ENCODE peak calls at places on chromosomes 7 and 10, in seven cellular contexts. Q, D, M, G, Y, L and O are unnamed samples.

GRCh38 chr10:32413513-32413912 is 32.4 kb upstream of the CCDC7 start:
- DNase-seq in Q (no peak), D (no peak), M (peak; percentile 96), G (no peak), Y (peak; percentile 82), L (peak; percentile 75), O (no peak)

GRCh38 chr7:75854233-75854632 is 24.6 kb upstream of the RHBDD2 start:
- DNase-seq in Q (no peak), D (no peak), M (peak; percentile 49), G (no peak), Y (peak; percentile 68), L (peak; percentile 66), O (no peak)

GRCh38 chr10:112352044-112352443 is 21.9 kb upstream of the ACSL5 start:
- DNase-seq in Q (no peak), D (no peak), M (no peak), G (no peak), Y (no peak), L (no peak), O (no peak)

GRCh38 chr7:26743205-26743604 is 121.2 kb downstream of the SKAP2 start:
- DNase-seq in Q (no peak), D (no peak), M (peak; percentile 13), G (no peak), Y (no peak), L (no peak), O (no peak)

GRCh38 chr10:26361946-26362345 is 76.2 kb upstream of the APBB1IP start:
- DNase-seq in Q (no peak), D (no peak), M (no peak), G (no peak), Y (no peak), L (no peak), O (no peak)

GRCh38 chr7:155865830-155866545 is 53.7 kb upstream of the SHH start:
- DNase-seq in Q (no peak), D (peak; percentile 22), M (no peak), G (peak; percentile 42), Y (no peak), L (no peak), O (no peak)

GRCh38 chr7:30162622-30163124 is 27.9 kb downstream of the MTURN start:
- DNase-seq in Q (no peak), D (no peak), M (peak; percentile 59), G (no peak), Y (no peak), L (no peak), O (no peak)

GRCh38 chr7:89223906-89224395 is 428.4 kb upstream of the TEX47 start:
- DNase-seq in Q (no peak), D (no peak), M (no peak), G (no peak), Y (no peak), L (no peak), O (no peak)

GRCh38 chr7:41110186-41110585 is 592.7 kb downstream of the INHBA start:
- DNase-seq in Q (no peak), D (no peak), M (peak; percentile 78), G (no peak), Y (peak; percentile 33), L (peak; percentile 79), O (no peak)

GRCh38 chr10:107413971-107414370 is 249.5 kb upstream of the SORCS1 start:
- DNase-seq in Q (no peak), D (no peak), M (no peak), G (no peak), Y (no peak), L (no peak), O (no peak)

GRCh38 chr7:159328096-159328495 is 183.4 kb upstream of the VIPR2 start:
- DNase-seq in Q (no peak), D (no peak), M (no peak), G (no peak), Y (no peak), L (no peak), O (no peak)

GRCh38 chr7:122217125-122217524 is 73.1 kb upstream of the AASS start:
- DNase-seq in Q (no peak), D (no peak), M (no peak), G (no peak), Y (peak; percentile 44), L (no peak), O (no peak)

GRCh38 chr10:69451209-69451783 is at the start of gene TSPAN15:
- DNase-seq in Q (peak; percentile 88), D (peak; percentile 97), M (peak; percentile 46), G (peak; percentile 91), Y (peak; percentile 86), L (peak; percentile 64), O (peak; percentile 95)

GRCh38 chr7:69630292-69630691 is 32.0 kb downstream of the AUTS2 start:
- DNase-seq in Q (no peak), D (no peak), M (peak; percentile 16), G (no peak), Y (peak; percentile 74), L (no peak), O (no peak)

GRCh38 chr10:3122486-3123205 is 49.9 kb downstream of the PITRM1 start:
- DNase-seq in Q (no peak), D (no peak), M (no peak), G (no peak), Y (no peak), L (peak; percentile 83), O (no peak)

GRCh38 chr7:19442016-19442785 is 266.6 kb downstream of the POLR1F start:
- DNase-seq in Q (peak; percentile 14), D (peak; percentile 43), M (peak; percentile 75), G (no peak), Y (peak; percentile 70), L (peak; percentile 10), O (peak; percentile 84)

GRCh38 chr7:120714945-120715344 is 143.0 kb downstream of the TSPAN12 start:
- DNase-seq in Q (no peak), D (no peak), M (no peak), G (no peak), Y (no peak), L (no peak), O (no peak)

GRCh38 chr10:104333728-104334373 is 4.4 kb downstream of the ITPRIP start:
- DNase-seq in Q (no peak), D (no peak), M (no peak), G (peak; percentile 45), Y (no peak), L (no peak), O (no peak)

GRCh38 chr7:25821225-25821624 is 330.8 kb upstream of the NFE2L3 start:
- DNase-seq in Q (no peak), D (no peak), M (no peak), G (no peak), Y (no peak), L (no peak), O (no peak)

GRCh38 chr7:28112467-28112866 is 68.1 kb downstream of the JAZF1 start:
- DNase-seq in Q (no peak), D (no peak), M (no peak), G (no peak), Y (no peak), L (no peak), O (no peak)

GRCh38 chr7:28115261-28115660 is 65.3 kb downstream of the JAZF1 start:
- DNase-seq in Q (no peak), D (no peak), M (no peak), G (no peak), Y (no peak), L (no peak), O (no peak)

GRCh38 chr7:28114056-28114455 is 66.5 kb downstream of the JAZF1 start:
- DNase-seq in Q (no peak), D (no peak), M (no peak), G (no peak), Y (no peak), L (no peak), O (no peak)

GRCh38 chr7:28112056-28112455 is 68.5 kb downstream of the JAZF1 start:
- DNase-seq in Q (no peak), D (no peak), M (no peak), G (no peak), Y (no peak), L (no peak), O (no peak)

DNA sequence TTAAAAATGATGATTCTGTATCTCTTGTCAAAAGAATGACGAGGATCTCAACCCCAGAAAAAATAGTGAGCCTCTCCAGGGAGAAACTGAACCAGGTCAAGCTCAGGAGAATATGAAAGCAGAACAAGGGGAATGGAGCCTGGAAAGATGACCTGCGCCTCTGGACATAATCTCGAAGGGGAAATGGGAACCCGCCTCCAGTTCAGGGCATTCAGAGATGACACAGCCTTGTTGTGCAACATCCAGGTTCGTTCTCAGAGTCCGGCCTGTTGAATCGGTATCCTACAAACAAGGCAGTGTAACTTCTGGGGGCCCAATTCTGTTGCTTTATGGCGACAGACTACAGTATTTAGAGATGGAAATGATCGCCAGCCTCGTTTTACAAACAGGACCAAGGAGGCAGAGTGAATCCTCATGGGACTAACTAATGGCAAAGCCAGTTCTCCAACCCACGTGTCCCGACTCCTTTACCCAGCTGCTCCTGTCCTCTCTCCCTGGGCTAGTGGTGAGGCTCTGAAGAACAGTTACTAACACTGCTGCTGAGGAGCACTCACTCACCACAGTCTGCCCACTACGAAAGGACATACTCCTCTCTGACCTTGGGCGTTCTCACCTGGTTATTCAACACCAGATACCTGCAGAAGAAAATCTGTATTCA is 67.6 kb downstream of the JAZF1 start:
- DNase-seq in Q (no peak), D (no peak), M (no peak), G (no peak), Y (no peak), L (peak; percentile 35), O (no peak)
- H2BK5ac ChIP-seq in Q (no peak overlapping the region), D (no peak overlapping the region), M (no peak overlapping the region), G (no peak overlapping the region), Y (no peak overlapping the region), L (no peak overlapping the region), O (no peak overlapping the region)

DNA sequence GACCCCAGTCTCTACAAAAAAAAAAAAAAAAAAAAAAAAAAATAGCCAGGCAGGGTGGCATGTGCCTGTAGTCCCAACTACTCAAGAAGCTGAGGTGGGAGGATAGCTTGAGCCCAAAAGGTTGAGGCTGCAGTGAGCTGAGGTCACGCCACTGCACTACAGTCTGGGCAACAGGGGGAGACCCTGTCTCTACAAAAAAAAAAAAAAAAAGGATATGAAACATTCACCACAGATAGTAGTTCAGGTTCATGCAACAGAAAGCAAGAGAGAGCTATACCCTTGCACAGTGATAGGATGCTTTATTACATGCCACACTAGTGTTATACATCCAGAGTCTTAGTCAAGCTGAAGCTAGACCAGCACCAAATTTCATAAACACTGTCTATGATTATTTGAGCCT is 148.4 kb upstream of the KAT6B start:
- DNase-seq in Q (no peak), D (no peak), M (no peak), G (no peak), Y (no peak), L (no peak), O (no peak)
- H2BK5ac ChIP-seq in Q (no peak overlapping the region), D (no peak overlapping the region), M (no peak overlapping the region), G (no peak overlapping the region), Y (no peak overlapping the region), L (no peak overlapping the region), O (no peak overlapping the region)

GRCh38 chr10:131676448-131676847 is 224.4 kb upstream of the PPP2R2D start:
- DNase-seq in Q (no peak), D (no peak), M (no peak), G (no peak), Y (no peak), L (no peak), O (no peak)
- H2BK5ac ChIP-seq in Q (no peak overlapping the region), D (no peak overlapping the region), M (no peak overlapping the region), G (peak overlapping the region; percentile 88), Y (no peak overlapping the region), L (no peak overlapping the region), O (peak overlapping the region; percentile 41)

DNA sequence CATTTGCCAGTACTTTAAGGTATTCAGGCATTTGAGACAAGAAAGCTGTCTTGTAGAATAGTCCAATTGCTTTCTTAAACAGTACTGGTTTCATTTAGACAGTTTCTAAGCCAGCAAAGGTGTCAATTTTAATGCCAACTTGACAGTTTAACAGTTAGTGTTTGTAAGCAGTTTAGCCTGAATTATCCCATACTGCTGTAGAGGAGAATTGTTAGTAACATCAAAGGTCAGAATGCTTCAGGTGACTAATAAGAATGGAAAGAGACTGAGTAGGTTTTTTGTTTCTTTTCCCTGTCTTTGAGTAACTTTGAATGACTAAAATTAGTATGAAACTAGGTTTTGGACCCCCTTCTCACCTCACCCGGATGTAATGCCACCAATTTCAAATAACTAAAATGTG is 29.5 kb upstream of the VDAC2 start:
- DNase-seq in Q (no peak), D (no peak), M (peak; percentile 12), G (no peak), Y (no peak), L (no peak), O (no peak)
- H2BK5ac ChIP-seq in Q (no peak overlapping the region), D (no peak overlapping the region), M (peak overlapping the region; percentile 57), G (no peak overlapping the region), Y (no peak overlapping the region), L (no peak overlapping the region), O (no peak overlapping the region)